ENCODE peak calls at places on chromosome 16, in four cellular contexts. C is GM12891, U is iPS DF 6.9, O is activated gamma-delta T cell treated with Interleukin-2 at 50 U/mL for 16 hours. Q is an unnamed sample.

GRCh38 chr16:72317378-72317777 is 145.4 kb upstream of the PMFBP1 start:
- DNase-seq in C (no peak), O (no peak), U (no peak), Q (no peak)

GRCh38 chr16:79501446-79501845 is 99.1 kb downstream of the MAF start:
- DNase-seq in O (no peak), C (no peak), U (no peak), Q (no peak)

GRCh38 chr16:12573730-12574383 is 229.8 kb downstream of the CPPED1 start:
- DNase-seq in U (peak), O (peak), C (no peak), Q (no peak)

GRCh38 chr16:87457724-87458423 is 35.0 kb downstream of the ZCCHC14 start:
- DNase-seq in O (no peak), U (no peak), C (no peak), Q (no peak)

GRCh38 chr16:19829844-19830703 is 54.6 kb downstream of the GPRC5B start:
- DNase-seq in U (no peak), C (no peak), O (no peak), Q (no peak)

GRCh38 chr16:1537763-1538289 is 4.4 kb downstream of the TMEM204 start:
- DNase-seq in C (no peak), U (no peak), O (peak), Q (no peak)

GRCh38 chr16:4179020-4179419 is 62.8 kb upstream of the ADCY9 start:
- DNase-seq in O (no peak), C (no peak), U (no peak), Q (no peak)

GRCh38 chr16:87896924-87897562 is 27.7 kb upstream of the SLC7A5 start:
- DNase-seq in U (no peak), C (no peak), O (no peak), Q (no peak)

GRCh38 chr16:86931410-86931941 is 353.1 kb downstream of the FOXL1 start:
- DNase-seq in C (no peak), U (no peak), O (no peak), Q (no peak)

GRCh38 chr16:69921125-69921524 is 30.0 kb upstream of the CLEC18A start:
- DNase-seq in U (no peak), O (no peak), C (no peak), Q (no peak)

GRCh38 chr16:49858200-49859129 is 2.6 kb upstream of the ZNF423 start:
- DNase-seq in U (no peak), O (no peak), C (no peak), Q (no peak)

GRCh38 chr16:10876799-10877341 is at the start of gene CIITA:
- DNase-seq in O (peak), C (peak), U (no peak), Q (peak)

GRCh38 chr16:57498031-57498430 is 11.7 kb upstream of the DOK4 start:
- DNase-seq in O (no peak), U (no peak), C (no peak), Q (no peak)

GRCh38 chr16:64364894-64365293 is 757.0 kb downstream of the CDH11 start:
- DNase-seq in U (no peak), C (no peak), O (no peak), Q (no peak)

GRCh38 chr16:83002351-83003334 is 375.9 kb downstream of the CDH13 start:
- DNase-seq in U (no peak), O (no peak), C (no peak), Q (no peak)

GRCh38 chr16:87664792-87665191 is 62.5 kb downstream of the JPH3 start:
- DNase-seq in U (no peak), O (no peak), C (no peak), Q (no peak)

GRCh38 chr16:73189132-73189531 is 141.2 kb upstream of the ZFHX3 start:
- DNase-seq in C (no peak), U (no peak), O (no peak), Q (no peak)

GRCh38 chr16:67535201-67535600 is 6.6 kb downstream of the RIPOR1 start:
- DNase-seq in O (no peak), U (no peak), C (no peak), Q (no peak)

GRCh38 chr16:72400257-72401078 is 228.5 kb upstream of the PMFBP1 start:
- DNase-seq in C (peak), U (peak), O (no peak), Q (no peak)

GRCh38 chr16:5450435-5451104 is 353.0 kb upstream of the EEF2KMT start:
- DNase-seq in C (no peak), U (peak), O (no peak), Q (no peak)